ENCODE peak calls at places on chromosomes 1 and 21, in ten cellular contexts. G, A, R, Y, F, W, I, D, O and M are unnamed samples.

GRCh38 chr1:217982711-217983405 is 302.2 kb upstream of the RRP15 start:
- DNase-seq in G (no peak), A (no peak), R (no peak), Y (no peak), F (no peak), W (no peak), I (no peak), D (no peak), O (no peak), M (no peak)

GRCh38 chr1:55716610-55717009 is 501.4 kb upstream of the USP24 start:
- DNase-seq in G (no peak), A (peak), R (no peak), Y (no peak), F (no peak), W (no peak), I (peak), D (no peak), O (peak), M (no peak)

GRCh38 chr1:147172168-147173016 is at the start of gene PRKAB2:
- DNase-seq in G (peak), A (peak), R (peak), Y (peak), F (peak), W (peak), I (peak), D (peak), O (peak), M (peak)

GRCh38 chr1:43836267-43836951 is 97.2 kb upstream of the ARTN start:
- DNase-seq in G (peak), A (no peak), R (peak), Y (peak), F (peak), W (peak), I (no peak), D (peak), O (peak), M (peak)

GRCh38 chr21:35019631-35020032 is 29.5 kb downstream of the RUNX1 start:
- DNase-seq in G (no peak), A (no peak), R (peak), Y (no peak), F (no peak), W (peak), I (no peak), D (no peak), O (no peak), M (no peak)

GRCh38 chr1:225757927-225758460 is 19.6 kb upstream of the SRP9 start:
- DNase-seq in G (no peak), A (no peak), R (no peak), Y (no peak), F (no peak), W (no peak), I (no peak), D (no peak), O (no peak), M (no peak)

GRCh38 chr1:110674337-110675059 is at the start of gene KCNA3:
- DNase-seq in G (peak), A (no peak), R (no peak), Y (peak), F (peak), W (no peak), I (no peak), D (peak), O (no peak), M (peak)

GRCh38 chr21:18142639-18143038 is 102.0 kb upstream of the CHODL start:
- DNase-seq in G (no peak), A (no peak), R (no peak), Y (no peak), F (no peak), W (no peak), I (no peak), D (no peak), O (no peak), M (no peak)

GRCh38 chr1:43763497-43763973 is 56.2 kb downstream of the ST3GAL3 start:
- DNase-seq in G (peak), A (peak), R (peak), Y (no peak), F (peak), W (peak), I (peak), D (peak), O (peak), M (peak)

GRCh38 chr21:38809170-38809878 is 3.6 kb downstream of the ETS2 start:
- DNase-seq in G (peak), A (no peak), R (no peak), Y (no peak), F (no peak), W (no peak), I (no peak), D (no peak), O (no peak), M (no peak)
- H3K4me3 ChIP-seq in G (no peak), A (no peak), R (peak), Y (peak), F (peak), W (peak), I (no peak), D (no peak), O (peak), M (no peak)

DNA sequence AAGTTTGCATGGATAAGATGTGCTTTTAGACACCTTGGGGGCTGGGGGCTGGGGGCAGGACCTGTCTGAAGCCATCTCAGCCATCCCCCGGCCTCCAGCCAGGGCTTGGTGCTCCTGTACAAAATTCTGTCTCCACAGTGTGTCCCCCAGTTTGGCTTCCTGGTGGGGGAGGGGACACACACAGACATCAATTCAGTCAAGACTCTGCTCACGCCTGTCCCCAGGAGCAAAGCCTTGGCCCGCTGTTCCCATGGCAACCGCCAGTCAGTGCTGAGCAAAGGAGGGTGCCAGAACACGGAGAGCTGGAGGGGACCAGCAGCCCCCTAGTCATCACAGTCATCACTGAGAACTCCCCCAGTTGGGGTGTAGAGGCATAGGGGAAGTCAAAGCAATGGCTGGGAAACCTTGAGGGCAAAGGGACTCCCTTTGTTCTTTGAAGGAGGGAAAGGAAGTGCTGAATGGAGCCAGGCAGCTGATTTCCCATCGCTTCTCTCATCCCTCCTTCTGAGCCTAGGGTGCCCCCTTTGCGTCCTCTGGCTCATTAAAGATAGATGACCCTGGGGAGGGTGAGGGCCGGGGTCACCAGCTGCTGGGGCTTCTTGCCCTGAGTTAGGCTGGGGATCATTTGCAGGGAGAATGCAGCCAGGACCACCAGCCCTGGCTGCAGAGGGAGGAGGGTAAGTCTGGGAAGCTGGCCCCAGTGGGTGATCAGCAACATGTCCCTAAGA is 134.9 kb upstream of the IPO9 start:
- DNase-seq in G (no peak), A (no peak), R (no peak), Y (no peak), F (no peak), W (no peak), I (no peak), D (no peak), O (no peak), M (no peak)
- H3K4me3 ChIP-seq in G (no peak), A (no peak), R (no peak), Y (no peak), F (no peak), W (no peak), I (no peak), D (no peak), O (no peak), M (no peak)

GRCh38 chr1:155250633-155251449 is 4.4 kb downstream of the ENTREP3 start:
- DNase-seq in G (peak), A (peak), R (peak), Y (peak), F (peak), W (peak), I (peak), D (peak), O (peak), M (peak)
- H3K4me3 ChIP-seq in G (peak), A (no peak), R (no peak), Y (no peak), F (peak), W (no peak), I (no peak), D (peak), O (no peak), M (no peak)

DNA sequence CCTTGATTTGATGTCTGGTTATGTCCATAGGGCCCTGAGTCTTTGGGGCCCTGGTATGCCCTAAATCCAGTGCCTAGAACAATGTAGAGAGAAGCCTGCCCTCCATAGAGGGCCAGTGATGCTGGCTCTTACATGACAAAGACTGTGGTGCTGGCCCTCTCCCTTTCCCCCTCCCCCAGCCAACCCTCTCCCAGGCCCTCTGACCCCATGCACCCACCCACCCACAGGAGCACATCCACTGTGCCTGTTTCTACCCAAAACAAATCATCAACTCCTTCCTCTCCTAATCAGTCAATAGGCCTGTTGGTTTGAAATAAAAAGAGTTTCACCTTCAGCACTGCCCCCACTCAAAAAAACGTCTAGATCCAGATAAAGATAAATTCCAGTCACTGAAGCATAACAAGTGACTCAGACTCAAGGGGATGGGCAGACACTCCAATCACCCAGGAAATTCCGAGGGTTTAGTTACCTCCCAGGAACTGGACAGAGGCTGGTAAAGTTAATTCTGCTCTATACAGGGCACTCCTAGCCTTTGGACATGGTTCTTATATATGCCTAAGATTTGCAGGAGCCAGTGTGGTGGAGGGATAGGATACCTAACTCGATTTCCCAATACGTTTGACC is 144.8 kb upstream of the VANGL1 start:
- DNase-seq in G (no peak), A (peak), R (no peak), Y (no peak), F (no peak), W (no peak), I (no peak), D (no peak), O (peak), M (no peak)
- H3K4me3 ChIP-seq in G (no peak), A (no peak), R (no peak), Y (no peak), F (no peak), W (no peak), I (no peak), D (no peak), O (no peak), M (no peak)

GRCh38 chr1:79749607-79750006 is 743.1 kb upstream of the ADGRL4 start:
- DNase-seq in G (no peak), A (no peak), R (no peak), Y (no peak), F (no peak), W (no peak), I (no peak), D (no peak), O (no peak), M (no peak)
- H3K4me3 ChIP-seq in G (no peak), A (no peak), R (no peak), Y (no peak), F (no peak), W (no peak), I (no peak), D (no peak), O (no peak), M (no peak)

GRCh38 chr1:17632541-17633193 is 93.2 kb downstream of the ARHGEF10L start:
- DNase-seq in G (no peak), A (peak), R (no peak), Y (no peak), F (no peak), W (no peak), I (no peak), D (no peak), O (peak), M (no peak)

GRCh38 chr1:17629460-17629859 is 90.0 kb downstream of the ARHGEF10L start:
- DNase-seq in G (no peak), A (no peak), R (no peak), Y (no peak), F (no peak), W (no peak), I (no peak), D (no peak), O (no peak), M (no peak)

GRCh38 chr1:17632106-17632505 is 92.6 kb downstream of the ARHGEF10L start:
- DNase-seq in G (no peak), A (no peak), R (no peak), Y (no peak), F (no peak), W (no peak), I (no peak), D (no peak), O (no peak), M (no peak)

GRCh38 chr1:17631410-17631809 is 91.9 kb downstream of the ARHGEF10L start:
- DNase-seq in G (no peak), A (no peak), R (no peak), Y (no peak), F (no peak), W (no peak), I (no peak), D (no peak), O (no peak), M (no peak)

DNA sequence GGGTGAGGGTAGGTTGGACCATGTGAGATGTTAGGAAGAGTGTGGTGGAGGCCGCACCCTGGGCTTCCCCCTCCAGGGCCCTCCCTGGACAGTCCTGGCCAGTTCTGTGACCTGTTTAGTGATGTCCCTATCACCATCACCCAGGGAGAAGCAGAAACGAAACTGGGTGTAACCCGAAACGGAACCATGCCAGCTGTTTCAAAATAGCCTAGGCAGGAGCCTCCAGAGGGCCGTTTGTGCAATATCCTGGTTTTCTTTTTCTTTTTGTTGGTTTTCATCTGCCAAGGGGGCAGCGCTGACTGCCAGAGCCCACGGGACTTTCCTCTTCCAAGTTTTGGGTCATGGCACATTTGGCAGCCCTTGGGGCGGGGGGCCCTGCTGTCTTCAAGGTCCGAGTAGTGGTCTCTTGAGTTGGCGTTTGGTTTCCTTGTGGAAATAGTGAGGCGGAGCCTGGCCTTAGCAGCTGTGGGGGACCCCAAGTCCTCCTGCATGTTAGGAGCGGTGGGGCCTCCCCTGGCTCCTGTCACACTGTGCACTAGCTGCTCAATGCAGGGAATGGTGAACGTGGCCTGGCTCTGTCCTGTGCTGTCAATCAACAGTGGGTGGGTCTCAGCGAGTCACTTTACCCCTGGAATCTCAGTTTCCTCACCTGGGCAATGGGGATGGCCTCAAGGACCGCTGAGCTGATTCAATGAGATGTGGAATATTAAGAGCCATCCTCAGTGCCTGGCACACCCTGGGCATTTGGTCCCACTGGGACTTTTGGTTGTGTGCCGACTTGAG is 90.7 kb downstream of the ARHGEF10L start:
- DNase-seq in G (no peak), A (peak), R (peak), Y (peak), F (peak), W (no peak), I (no peak), D (no peak), O (no peak), M (no peak)
- H3K4me3 ChIP-seq in G (no peak), A (no peak), R (no peak), Y (no peak), F (peak), W (no peak), I (no peak), D (no peak), O (no peak), M (no peak)

GRCh38 chr1:25618433-25618808 is 1.8 kb downstream of the MAN1C1 start:
- DNase-seq in G (no peak), A (no peak), R (no peak), Y (no peak), F (no peak), W (no peak), I (no peak), D (no peak), O (no peak), M (no peak)
- H3K4me3 ChIP-seq in G (no peak), A (no peak), R (peak), Y (peak), F (peak), W (no peak), I (no peak), D (peak), O (peak), M (no peak)

DNA sequence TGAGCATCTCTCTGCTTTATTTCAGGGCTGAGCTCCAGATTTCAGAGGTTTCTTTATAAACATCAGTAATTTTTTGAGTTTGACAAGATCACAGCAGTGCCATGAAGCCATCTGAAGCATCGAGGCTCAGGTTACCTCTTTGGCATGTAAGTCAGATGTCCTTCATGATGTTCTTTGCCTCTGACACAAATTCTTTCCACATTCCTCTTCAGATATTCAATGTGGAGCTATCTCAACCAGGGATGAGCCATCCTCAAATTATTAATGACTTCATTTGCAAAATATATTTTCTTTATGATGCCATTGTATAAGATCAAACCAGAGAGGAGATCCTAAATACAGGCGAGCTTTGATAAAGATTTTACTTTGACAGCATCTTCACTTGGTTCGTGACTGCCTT is 256.7 kb downstream of the COL11A1 start:
- DNase-seq in G (no peak), A (peak), R (no peak), Y (no peak), F (no peak), W (no peak), I (no peak), D (no peak), O (no peak), M (no peak)
- H3K4me3 ChIP-seq in G (no peak), A (no peak), R (no peak), Y (no peak), F (no peak), W (no peak), I (no peak), D (no peak), O (no peak), M (no peak)

DNA sequence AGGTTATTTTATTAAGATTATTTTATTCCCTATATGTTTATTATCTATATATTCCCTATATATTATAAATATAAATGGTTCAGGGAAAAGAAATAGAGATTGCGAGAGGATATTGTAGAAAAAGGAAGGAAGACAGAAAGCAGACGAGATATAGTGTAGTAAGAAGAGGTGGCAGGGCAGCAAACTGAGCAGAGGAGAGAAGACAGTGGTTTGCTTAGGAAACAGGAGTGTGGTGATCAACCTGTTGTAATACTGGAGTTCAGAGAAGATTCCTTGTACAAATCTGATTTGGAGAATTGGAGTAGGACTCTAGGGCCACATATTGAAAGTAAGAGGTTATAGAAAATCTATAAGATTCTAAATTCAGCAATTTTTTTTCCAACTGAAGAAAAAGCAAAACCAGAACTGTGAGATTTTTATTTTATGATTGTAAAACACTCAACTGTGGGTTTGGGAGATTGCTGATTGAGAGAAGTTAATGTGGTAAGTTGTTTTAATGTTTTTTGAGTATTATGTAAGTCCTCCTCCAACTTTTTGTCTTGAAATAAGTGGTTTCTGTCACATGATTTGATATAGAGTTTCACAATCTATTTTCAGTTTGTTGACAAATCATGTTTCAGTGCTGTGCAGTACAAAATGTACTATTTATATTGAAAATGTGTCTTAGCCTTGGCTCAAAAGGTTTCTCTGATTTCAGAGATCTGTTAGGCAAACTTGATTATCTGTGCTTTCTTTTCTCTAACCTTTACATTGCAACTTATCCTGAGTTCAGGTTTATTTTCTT is 9.6 kb upstream of the AMY2B start:
- DNase-seq in G (no peak), A (peak), R (no peak), Y (no peak), F (no peak), W (no peak), I (peak), D (peak), O (no peak), M (no peak)
- H3K4me3 ChIP-seq in G (no peak), A (no peak), R (no peak), Y (peak), F (peak), W (no peak), I (no peak), D (no peak), O (no peak), M (no peak)